ENCODE peak calls at places on chromosomes 16 and 17, in seven cellular contexts. K is HS-5; L is globus pallidus; N is left ventricle myocardium inferior; U is stimulated activated CD8-positive, alpha-beta memory T cell treated with anti-CD3 and anti-CD28 coated beads, Interleukin-7, amount 100 ng/mL, for 4 hours; Z is T-helper 17 cell; X is mesothelial cell of epicardium. V is an unnamed sample.

GRCh38 chr17:37699285-37699973 is 45.4 kb downstream of the HNF1B start:
- DNase-seq in K (no peak), L (no peak), N (no peak), U (no peak), Z (no peak), X (no peak), V (no peak)

GRCh38 chr17:80605326-80606066 is 60.9 kb downstream of the RPTOR start:
- DNase-seq in K (no peak), L (no peak), N (no peak), U (peak), Z (no peak), X (no peak), V (no peak)

GRCh38 chr17:48871551-48872351 is 20.8 kb upstream of the ATP5MC1 start:
- DNase-seq in K (no peak), L (no peak), N (peak), U (no peak), Z (no peak), X (no peak), V (no peak)

GRCh38 chr17:76492989-76493501 is 8.2 kb downstream of the RHBDF2 start:
- DNase-seq in K (no peak), L (peak), N (peak), U (no peak), Z (no peak), X (no peak), V (peak)

GRCh38 chr17:8997994-8998628 is 23.2 kb upstream of the NTN1 start:
- DNase-seq in K (peak), L (no peak), N (peak), U (peak), Z (peak), X (no peak), V (peak)

GRCh38 chr16:57971848-57972247 is 920 bp upstream of the CNGB1 start:
- DNase-seq in K (no peak), L (no peak), N (no peak), U (no peak), Z (no peak), X (no peak), V (no peak)

GRCh38 chr16:48054881-48055601 is 100.8 kb downstream of the ABCC12 start:
- DNase-seq in K (no peak), L (peak), N (no peak), U (no peak), Z (no peak), X (peak), V (no peak)

GRCh38 chr17:8223356-8224063 is 13.1 kb upstream of the AURKB start:
- DNase-seq in K (no peak), L (peak), N (peak), U (peak), Z (peak), X (no peak), V (peak)

GRCh38 chr17:50946223-50946890 is 80.2 kb upstream of the TOB1 start:
- DNase-seq in K (no peak), L (no peak), N (no peak), U (no peak), Z (no peak), X (no peak), V (no peak)

GRCh38 chr17:70109497-70109896 is 34.5 kb downstream of the KCNJ16 start:
- DNase-seq in K (no peak), L (no peak), N (no peak), U (no peak), Z (no peak), X (no peak), V (no peak)

GRCh38 chr16:58515125-58515870 is at the start of gene SETD6:
- DNase-seq in K (peak), L (peak), N (peak), U (peak), Z (peak), X (peak), V (peak)

GRCh38 chr17:75909051-75909811 is 4.5 kb upstream of the MRPL38 start:
- DNase-seq in K (no peak), L (no peak), N (no peak), U (no peak), Z (no peak), X (no peak), V (peak)